ENCODE peak calls at places on chromosomes 1 and 21, in ten cellular contexts. One of them, this sample, is unnamed.

GRCh38 chr1:90835661-90836344 is 118.7 kb upstream of the BARHL2 start:
- DNase-seq in Panc1: no peak
- DNase-seq in NCI-H774: no peak
- DNase-seq in ELR: no peak
- DNase-seq in H54: no peak
- DNase-seq in EH: no peak
- DNase-seq in AML-193: no peak
- DNase-seq in naive thymus-derived CD4-positive, alpha-beta T cell: no peak
- DNase-seq in GM12865: no peak
- DNase-seq in A549: no peak
- DNase-seq in this sample: no peak

GRCh38 chr1:77759090-77760028 is at the start of gene USP33:
- DNase-seq in AML-193: peak
- DNase-seq in GM12865: peak
- DNase-seq in H54: peak
- DNase-seq in Panc1: no peak
- DNase-seq in EH: peak
- DNase-seq in ELR: peak
- DNase-seq in naive thymus-derived CD4-positive, alpha-beta T cell: peak
- DNase-seq in NCI-H774: peak
- DNase-seq in A549: peak
- DNase-seq in this sample: peak

GRCh38 chr1:57015071-57015470 is 49.3 kb upstream of the C8B start:
- DNase-seq in Panc1: no peak
- DNase-seq in GM12865: no peak
- DNase-seq in EH: no peak
- DNase-seq in NCI-H774: no peak
- DNase-seq in ELR: no peak
- DNase-seq in naive thymus-derived CD4-positive, alpha-beta T cell: no peak
- DNase-seq in H54: no peak
- DNase-seq in A549: no peak
- DNase-seq in AML-193: no peak
- DNase-seq in this sample: no peak

GRCh38 chr1:167722152-167722869 is 529 bp downstream of the MPZL1 start:
- DNase-seq in naive thymus-derived CD4-positive, alpha-beta T cell: peak
- DNase-seq in NCI-H774: peak
- DNase-seq in GM12865: no peak
- DNase-seq in A549: peak
- DNase-seq in H54: peak
- DNase-seq in AML-193: no peak
- DNase-seq in EH: peak
- DNase-seq in ELR: peak
- DNase-seq in Panc1: no peak
- DNase-seq in this sample: peak

GRCh38 chr1:167135281-167135840 is 41.5 kb downstream of the STYXL2 start:
- DNase-seq in naive thymus-derived CD4-positive, alpha-beta T cell: no peak
- DNase-seq in A549: no peak
- DNase-seq in GM12865: no peak
- DNase-seq in Panc1: no peak
- DNase-seq in H54: no peak
- DNase-seq in NCI-H774: no peak
- DNase-seq in EH: no peak
- DNase-seq in AML-193: no peak
- DNase-seq in ELR: no peak
- DNase-seq in this sample: no peak

GRCh38 chr1:71193153-71193552 is 112.3 kb upstream of the ZRANB2 start:
- DNase-seq in NCI-H774: no peak
- DNase-seq in ELR: no peak
- DNase-seq in naive thymus-derived CD4-positive, alpha-beta T cell: no peak
- DNase-seq in H54: no peak
- DNase-seq in Panc1: no peak
- DNase-seq in GM12865: no peak
- DNase-seq in EH: peak
- DNase-seq in AML-193: no peak
- DNase-seq in A549: no peak
- DNase-seq in this sample: no peak

GRCh38 chr21:35002879-35003722 is 46.0 kb downstream of the RUNX1 start:
- DNase-seq in AML-193: peak
- DNase-seq in GM12865: no peak
- DNase-seq in Panc1: no peak
- DNase-seq in ELR: peak
- DNase-seq in NCI-H774: no peak
- DNase-seq in naive thymus-derived CD4-positive, alpha-beta T cell: no peak
- DNase-seq in A549: no peak
- DNase-seq in H54: no peak
- DNase-seq in EH: peak
- DNase-seq in this sample: peak

GRCh38 chr1:207077470-207078377 is 10.9 kb upstream of the C4BPB start:
- DNase-seq in H54: peak
- DNase-seq in naive thymus-derived CD4-positive, alpha-beta T cell: peak
- DNase-seq in Panc1: peak
- DNase-seq in AML-193: peak
- DNase-seq in GM12865: peak
- DNase-seq in ELR: peak
- DNase-seq in A549: peak
- DNase-seq in NCI-H774: peak
- DNase-seq in EH: peak
- DNase-seq in this sample: peak

GRCh38 chr1:117605164-117605810 is 561 bp upstream of the TENT5C start:
- DNase-seq in Panc1: no peak
- DNase-seq in GM12865: no peak
- DNase-seq in H54: no peak
- DNase-seq in EH: peak
- DNase-seq in NCI-H774: no peak
- DNase-seq in ELR: peak
- DNase-seq in AML-193: no peak
- DNase-seq in naive thymus-derived CD4-positive, alpha-beta T cell: no peak
- DNase-seq in A549: no peak
- DNase-seq in this sample: no peak

GRCh38 chr1:171188388-171189266 is 3.5 kb downstream of the FMO2 start:
- DNase-seq in ELR: peak
- DNase-seq in A549: peak
- DNase-seq in NCI-H774: peak
- DNase-seq in naive thymus-derived CD4-positive, alpha-beta T cell: peak
- DNase-seq in GM12865: peak
- DNase-seq in AML-193: peak
- DNase-seq in H54: peak
- DNase-seq in EH: peak
- DNase-seq in Panc1: peak
- DNase-seq in this sample: peak

GRCh38 chr1:40344597-40344996 is 27.5 kb upstream of the COL9A2 start:
- DNase-seq in EH: peak
- DNase-seq in H54: peak
- DNase-seq in A549: peak
- DNase-seq in ELR: peak
- DNase-seq in Panc1: no peak
- DNase-seq in AML-193: peak
- DNase-seq in GM12865: peak
- DNase-seq in NCI-H774: no peak
- DNase-seq in naive thymus-derived CD4-positive, alpha-beta T cell: peak
- DNase-seq in this sample: peak

GRCh38 chr1:213374369-213374768 is 323.3 kb downstream of the RPS6KC1 start:
- DNase-seq in AML-193: peak
- DNase-seq in Panc1: peak
- DNase-seq in GM12865: peak
- DNase-seq in H54: peak
- DNase-seq in naive thymus-derived CD4-positive, alpha-beta T cell: peak
- DNase-seq in ELR: peak
- DNase-seq in NCI-H774: peak
- DNase-seq in EH: peak
- DNase-seq in A549: peak
- DNase-seq in this sample: peak

GRCh38 chr1:42046772-42047552 is 106.2 kb upstream of the GUCA2B start:
- DNase-seq in GM12865: no peak
- DNase-seq in H54: no peak
- DNase-seq in NCI-H774: peak
- DNase-seq in A549: no peak
- DNase-seq in ELR: no peak
- DNase-seq in AML-193: no peak
- DNase-seq in Panc1: no peak
- DNase-seq in naive thymus-derived CD4-positive, alpha-beta T cell: no peak
- DNase-seq in EH: no peak
- DNase-seq in this sample: no peak

GRCh38 chr1:53060580-53060979 is 1.4 kb upstream of the PODN start:
- DNase-seq in H54: no peak
- DNase-seq in AML-193: no peak
- DNase-seq in Panc1: no peak
- DNase-seq in NCI-H774: no peak
- DNase-seq in EH: peak
- DNase-seq in ELR: peak
- DNase-seq in GM12865: no peak
- DNase-seq in A549: no peak
- DNase-seq in naive thymus-derived CD4-positive, alpha-beta T cell: no peak
- DNase-seq in this sample: no peak

GRCh38 chr1:152654110-152654509 is 9.1 kb upstream of the LCE2D start:
- DNase-seq in GM12865: peak
- DNase-seq in EH: peak
- DNase-seq in H54: peak
- DNase-seq in A549: peak
- DNase-seq in AML-193: peak
- DNase-seq in naive thymus-derived CD4-positive, alpha-beta T cell: peak
- DNase-seq in NCI-H774: peak
- DNase-seq in Panc1: peak
- DNase-seq in ELR: peak
- DNase-seq in this sample: peak

GRCh38 chr1:244102471-244102870 is 51.4 kb downstream of the ZBTB18 start:
- DNase-seq in NCI-H774: no peak
- DNase-seq in GM12865: no peak
- DNase-seq in AML-193: no peak
- DNase-seq in A549: no peak
- DNase-seq in ELR: no peak
- DNase-seq in naive thymus-derived CD4-positive, alpha-beta T cell: no peak
- DNase-seq in EH: no peak
- DNase-seq in H54: no peak
- DNase-seq in Panc1: no peak
- DNase-seq in this sample: no peak

GRCh38 chr1:231933711-231934626 is 307.4 kb downstream of the DISC1 start:
- DNase-seq in AML-193: no peak
- DNase-seq in naive thymus-derived CD4-positive, alpha-beta T cell: no peak
- DNase-seq in NCI-H774: no peak
- DNase-seq in EH: peak
- DNase-seq in H54: no peak
- DNase-seq in A549: no peak
- DNase-seq in GM12865: no peak
- DNase-seq in Panc1: no peak
- DNase-seq in ELR: no peak
- DNase-seq in this sample: no peak

GRCh38 chr1:24321712-24322635 is 2.8 kb downstream of the GRHL3 start:
- DNase-seq in GM12865: peak
- DNase-seq in naive thymus-derived CD4-positive, alpha-beta T cell: peak
- DNase-seq in NCI-H774: no peak
- DNase-seq in A549: no peak
- DNase-seq in AML-193: peak
- DNase-seq in Panc1: no peak
- DNase-seq in EH: peak
- DNase-seq in H54: peak
- DNase-seq in ELR: peak
- DNase-seq in this sample: peak

GRCh38 chr1:109802136-109802900 is 38.6 kb upstream of the EPS8L3 start:
- DNase-seq in AML-193: no peak
- DNase-seq in GM12865: no peak
- DNase-seq in NCI-H774: no peak
- DNase-seq in naive thymus-derived CD4-positive, alpha-beta T cell: peak
- DNase-seq in EH: no peak
- DNase-seq in A549: no peak
- DNase-seq in ELR: no peak
- DNase-seq in Panc1: no peak
- DNase-seq in H54: no peak
- DNase-seq in this sample: no peak

GRCh38 chr1:108149796-108150467 is 50.2 kb downstream of the SLC25A24 start:
- DNase-seq in A549: no peak
- DNase-seq in EH: peak
- DNase-seq in Panc1: no peak
- DNase-seq in ELR: no peak
- DNase-seq in NCI-H774: no peak
- DNase-seq in AML-193: no peak
- DNase-seq in naive thymus-derived CD4-positive, alpha-beta T cell: no peak
- DNase-seq in H54: no peak
- DNase-seq in GM12865: no peak
- DNase-seq in this sample: no peak

GRCh38 chr1:228131736-228132135 is 8.3 kb upstream of the GUK1 start:
- DNase-seq in H54: no peak
- DNase-seq in A549: no peak
- DNase-seq in GM12865: no peak
- DNase-seq in AML-193: no peak
- DNase-seq in naive thymus-derived CD4-positive, alpha-beta T cell: no peak
- DNase-seq in ELR: no peak
- DNase-seq in EH: no peak
- DNase-seq in NCI-H774: no peak
- DNase-seq in Panc1: no peak
- DNase-seq in this sample: no peak

GRCh38 chr1:36510418-36510817 is 27.7 kb upstream of the CSF3R start:
- DNase-seq in ELR: no peak
- DNase-seq in Panc1: no peak
- DNase-seq in naive thymus-derived CD4-positive, alpha-beta T cell: no peak
- DNase-seq in GM12865: no peak
- DNase-seq in AML-193: no peak
- DNase-seq in NCI-H774: no peak
- DNase-seq in A549: no peak
- DNase-seq in EH: no peak
- DNase-seq in H54: no peak
- DNase-seq in this sample: no peak

GRCh38 chr1:230284891-230285290 is 141.2 kb downstream of the PGBD5 start:
- DNase-seq in Panc1: no peak
- DNase-seq in AML-193: no peak
- DNase-seq in GM12865: no peak
- DNase-seq in EH: no peak
- DNase-seq in naive thymus-derived CD4-positive, alpha-beta T cell: no peak
- DNase-seq in H54: no peak
- DNase-seq in A549: no peak
- DNase-seq in NCI-H774: no peak
- DNase-seq in ELR: no peak
- DNase-seq in this sample: no peak

GRCh38 chr1:51303751-51304196 is 26.6 kb downstream of the TTC39A start:
- DNase-seq in A549: no peak
- DNase-seq in Panc1: no peak
- DNase-seq in naive thymus-derived CD4-positive, alpha-beta T cell: no peak
- DNase-seq in AML-193: no peak
- DNase-seq in GM12865: peak
- DNase-seq in ELR: no peak
- DNase-seq in EH: peak
- DNase-seq in NCI-H774: no peak
- DNase-seq in H54: no peak
- DNase-seq in this sample: peak

GRCh38 chr21:42781981-42782722 is 97.2 kb downstream of the WDR4 start:
- DNase-seq in ELR: no peak
- DNase-seq in EH: no peak
- DNase-seq in Panc1: no peak
- DNase-seq in naive thymus-derived CD4-positive, alpha-beta T cell: peak
- DNase-seq in GM12865: no peak
- DNase-seq in A549: no peak
- DNase-seq in AML-193: no peak
- DNase-seq in NCI-H774: no peak
- DNase-seq in H54: no peak
- DNase-seq in this sample: no peak

GRCh38 chr1:155909894-155910293 is 1.3 kb downstream of the RIT1 start:
- DNase-seq in EH: peak
- DNase-seq in H54: no peak
- DNase-seq in A549: peak
- DNase-seq in NCI-H774: no peak
- DNase-seq in AML-193: peak
- DNase-seq in ELR: peak
- DNase-seq in GM12865: no peak
- DNase-seq in naive thymus-derived CD4-positive, alpha-beta T cell: peak
- DNase-seq in Panc1: no peak
- DNase-seq in this sample: no peak

GRCh38 chr1:47948126-47948525 is 49.1 kb downstream of the TRABD2B start:
- DNase-seq in AML-193: no peak
- DNase-seq in NCI-H774: no peak
- DNase-seq in H54: no peak
- DNase-seq in ELR: no peak
- DNase-seq in A549: peak
- DNase-seq in naive thymus-derived CD4-positive, alpha-beta T cell: no peak
- DNase-seq in Panc1: no peak
- DNase-seq in EH: no peak
- DNase-seq in GM12865: no peak
- DNase-seq in this sample: no peak

GRCh38 chr1:27017206-27017605 is 4.6 kb upstream of the TENT5B start:
- DNase-seq in Panc1: no peak
- DNase-seq in NCI-H774: no peak
- DNase-seq in ELR: no peak
- DNase-seq in EH: no peak
- DNase-seq in naive thymus-derived CD4-positive, alpha-beta T cell: no peak
- DNase-seq in A549: no peak
- DNase-seq in AML-193: no peak
- DNase-seq in H54: no peak
- DNase-seq in GM12865: no peak
- DNase-seq in this sample: no peak

This sample was measured in HT1080.